ENCODE peak calls at places on chromosomes 6 and 20, in four cellular contexts. H, P, J and X are unnamed samples.

GRCh38 chr6:151101116-151101810 is 138.5 kb upstream of the AKAP12 start:
- DNase-seq in J (no peak), P (no peak), H (no peak), X (no peak)

GRCh38 chr6:73180076-73180717 is 45.1 kb downstream of the KHDC1L start:
- DNase-seq in J (no peak), H (no peak), P (no peak), X (no peak)

GRCh38 chr20:62365814-62366369 is 1.2 kb downstream of the LAMA5 start:
- DNase-seq in P (no peak), J (peak), H (no peak), X (no peak)

GRCh38 chr6:52063584-52064400 is 23.6 kb downstream of the PKHD1 start:
- DNase-seq in H (no peak), J (peak), P (peak), X (no peak)

GRCh38 chr6:88843040-88843439 is 120.4 kb downstream of the RNGTT start:
- DNase-seq in P (no peak), J (no peak), H (no peak), X (no peak)

GRCh38 chr6:138662474-138662873 is 111.1 kb upstream of the CCDC28A start:
- DNase-seq in J (no peak), P (no peak), H (no peak), X (no peak)

GRCh38 chr6:36067374-36068011 is 39.9 kb downstream of the MAPK14 start:
- DNase-seq in J (no peak), P (no peak), H (no peak), X (no peak)

GRCh38 chr6:33846226-33846625 is 42.4 kb upstream of the MLN start:
- DNase-seq in P (no peak), J (no peak), H (no peak), X (no peak)

GRCh38 chr6:28809947-28810654 is 113.7 kb downstream of the TRIM27 start:
- DNase-seq in J (peak), H (no peak), P (no peak), X (no peak)

GRCh38 chr6:31053873-31054272 is 43.6 kb downstream of the MUC22 start:
- DNase-seq in P (no peak), H (no peak), J (peak), X (no peak)

GRCh38 chr20:45291526-45291925 is 15.1 kb upstream of the RBPJL start:
- DNase-seq in H (no peak), J (no peak), P (no peak), X (no peak)

GRCh38 chr20:45294659-45295058 is 12.0 kb upstream of the RBPJL start:
- DNase-seq in P (no peak), J (no peak), H (no peak), X (no peak)

GRCh38 chr20:45292343-45292742 is 14.3 kb upstream of the RBPJL start:
- DNase-seq in J (no peak), H (no peak), P (no peak), X (no peak)

GRCh38 chr20:45293041-45294002 is 13.3 kb upstream of the RBPJL start:
- DNase-seq in J (peak), H (peak), P (peak), X (peak)

GRCh38 chr20:45294003-45294368 is 12.7 kb upstream of the RBPJL start:
- DNase-seq in H (no peak), J (no peak), P (no peak), X (no peak)
- TF ChIP-seq CTCF in H (peak), J (no peak), P (peak), X (no peak)

GRCh38 chr20:31505903-31506302 is 8.3 kb upstream of the HM13 start:
- DNase-seq in H (no peak), P (no peak), J (no peak), X (no peak)

GRCh38 chr20:31514154-31515071 is at the start of gene HM13:
- DNase-seq in P (peak), H (peak), J (peak), X (peak)

DNA sequence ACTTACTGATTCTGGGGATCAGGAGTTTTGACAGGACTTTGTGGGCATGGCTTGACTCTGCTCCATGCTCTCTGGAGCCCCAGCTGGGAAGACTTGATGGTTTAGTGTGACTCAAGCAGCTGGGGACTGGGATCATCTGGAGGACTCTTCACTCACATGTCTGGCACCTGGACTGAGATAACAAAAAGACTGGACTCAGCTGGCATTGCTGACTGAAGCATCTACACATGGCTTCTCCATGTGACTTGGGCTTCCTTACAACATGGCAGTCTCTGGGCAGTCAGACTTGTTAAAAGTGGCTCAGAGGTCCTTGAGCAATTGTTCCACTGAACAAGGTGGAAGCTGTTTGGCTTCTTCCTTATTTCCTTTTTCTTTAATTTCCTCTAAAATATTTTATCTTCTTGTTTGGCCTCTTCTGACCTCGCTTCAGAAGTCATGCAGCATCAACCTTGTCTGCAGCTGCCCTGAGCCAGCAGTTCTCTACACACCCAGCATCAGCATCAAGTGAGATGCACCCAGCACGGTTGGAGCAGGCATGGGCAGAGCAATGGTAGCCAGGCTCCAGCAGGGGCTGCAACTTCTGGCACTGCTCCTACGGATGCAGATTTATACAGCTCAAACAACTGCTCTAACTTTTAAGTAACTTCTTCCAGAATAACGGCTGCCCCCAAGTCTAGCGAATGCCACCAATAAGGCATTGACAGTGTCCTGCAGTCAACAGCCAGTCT is 5.6 kb upstream of the HM13 start:
- DNase-seq in H (no peak), P (no peak), J (no peak), X (no peak)
- TF ChIP-seq CTCF in H (no peak), P (no peak), J (no peak), X (no peak)

GRCh38 chr6:3322366-3322890 is 63.7 kb downstream of the PSMG4 start:
- DNase-seq in J (no peak), H (no peak), P (no peak), X (no peak)
- TF ChIP-seq CTCF in J (no peak), H (no peak), P (no peak), X (no peak)

GRCh38 chr6:18504232-18504596 is 117.1 kb downstream of the RNF144B start:
- DNase-seq in P (no peak), J (no peak), H (no peak), X (no peak)
- TF ChIP-seq CTCF in P (no peak), J (no peak), H (peak), X (no peak)

DNA sequence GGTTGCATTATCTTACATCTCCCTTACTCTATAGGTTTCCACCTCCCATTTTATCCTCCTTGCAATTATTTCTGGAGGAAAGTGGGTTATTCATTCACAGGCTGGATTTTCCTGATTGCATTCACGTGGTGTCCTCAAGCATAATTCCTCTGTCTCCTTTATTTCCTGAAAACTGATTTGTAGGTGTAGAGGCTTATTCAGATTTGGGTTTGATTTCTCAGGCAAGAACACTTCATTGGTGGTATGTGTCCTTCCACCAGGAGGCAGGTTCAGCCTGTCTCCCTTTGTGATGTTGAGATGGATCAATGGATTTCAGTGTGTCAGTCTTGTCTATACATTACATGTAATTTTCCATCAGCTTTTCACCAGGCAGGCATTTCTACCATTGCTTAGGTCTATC is 17.3 kb downstream of the DNPH1 start:
- DNase-seq in H (no peak), P (no peak), J (no peak), X (no peak)
- TF ChIP-seq CTCF in H (peak), P (no peak), J (peak), X (no peak)

DNA sequence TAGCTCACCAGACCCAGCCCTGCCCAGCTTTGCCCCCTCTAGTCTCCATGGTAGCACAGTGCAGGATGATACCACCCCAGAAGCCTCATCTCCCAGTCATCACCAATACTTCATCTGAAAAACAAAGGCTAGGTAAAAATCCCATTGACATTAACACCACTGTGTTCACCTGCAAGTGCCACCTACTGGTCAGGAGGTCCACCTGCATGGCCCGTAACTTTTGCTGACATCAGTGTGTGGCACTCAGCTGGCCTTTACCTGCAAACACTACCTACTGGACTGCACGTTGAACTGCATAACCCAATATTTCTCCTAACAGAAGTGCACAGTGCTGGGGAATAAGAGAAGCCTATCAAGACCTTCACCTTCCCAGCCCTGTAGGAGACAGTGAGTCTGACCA is 234.7 kb upstream of the ADGRB3 start:
- DNase-seq in J (no peak), H (no peak), P (no peak), X (no peak)
- TF ChIP-seq CTCF in J (peak), H (no peak), P (peak), X (peak)

GRCh38 chr6:165937564-165938358 is 229.9 kb downstream of the TBXT start:
- DNase-seq in H (no peak), P (no peak), J (no peak), X (no peak)
- TF ChIP-seq CTCF in H (no peak), P (no peak), J (no peak), X (no peak)

DNA sequence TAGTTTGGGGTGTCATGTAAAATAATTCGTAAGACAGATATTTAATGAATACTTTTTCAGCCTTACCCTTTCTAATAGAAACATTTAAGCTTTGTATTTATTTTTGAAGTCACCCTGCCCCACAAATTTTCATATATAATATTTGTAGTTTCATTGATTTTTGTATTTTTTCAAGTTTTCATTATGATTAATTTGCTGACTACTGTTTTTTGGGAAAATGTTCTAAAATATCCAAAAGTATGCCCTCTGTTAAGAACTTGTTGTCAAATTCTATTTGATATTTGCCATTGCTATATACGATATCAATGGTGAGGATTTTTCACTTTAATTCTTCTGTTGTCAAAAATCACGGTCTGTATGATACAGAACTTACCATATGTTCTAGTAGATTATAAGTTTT is 793.9 kb upstream of the CITED2 start:
- DNase-seq in P (no peak), H (no peak), J (no peak), X (no peak)
- TF ChIP-seq CTCF in P (no peak), H (no peak), J (no peak), X (no peak)

GRCh38 chr20:7159903-7160302 is 392.4 kb downstream of the BMP2 start:
- DNase-seq in H (no peak), J (no peak), P (no peak), X (no peak)

GRCh38 chr20:7155794-7156193 is 388.3 kb downstream of the BMP2 start:
- DNase-seq in J (no peak), P (no peak), H (no peak), X (no peak)

GRCh38 chr20:7161690-7162089 is 394.2 kb downstream of the BMP2 start:
- DNase-seq in P (peak), H (no peak), J (peak), X (no peak)
- TF ChIP-seq CTCF in P (peak), H (peak), J (peak), X (peak)